ENCODE peak calls at places on chromosomes 1 and 21, in seven cellular contexts. M, V, K, N, I, D and Y are unnamed samples.

GRCh38 chr21:26801524-26801923 is 43.7 kb downstream of the ADAMTS1 start:
- DNase-seq in M (no peak), V (no peak), K (no peak), N (peak), I (no peak), D (no peak), Y (no peak)

GRCh38 chr1:904271-904950 is 19.3 kb upstream of the SAMD11 start:
- DNase-seq in M (peak), V (peak), K (peak), N (peak), I (peak), D (peak), Y (peak)

GRCh38 chr1:162397039-162397448 is 14.9 kb downstream of the SH2D1B start:
- DNase-seq in M (no peak), V (no peak), K (no peak), N (no peak), I (no peak), D (no peak), Y (no peak)

GRCh38 chr1:30507391-30508174 is 215.8 kb downstream of the MATN1 start:
- DNase-seq in M (no peak), V (no peak), K (no peak), N (no peak), I (no peak), D (no peak), Y (no peak)

GRCh38 chr1:6447818-6448748 is 17.9 kb downstream of the TNFRSF25 start:
- DNase-seq in M (peak), V (peak), K (peak), N (peak), I (peak), D (peak), Y (peak)

GRCh38 chr1:101929343-101929742 is 67.4 kb downstream of the OLFM3 start:
- DNase-seq in M (no peak), V (no peak), K (no peak), N (no peak), I (no peak), D (no peak), Y (no peak)

GRCh38 chr1:224353975-224354930 is 2.4 kb upstream of the CNIH4 start:
- DNase-seq in M (no peak), V (no peak), K (no peak), N (peak), I (no peak), D (no peak), Y (no peak)

GRCh38 chr1:234970731-234971476 is 157.7 kb downstream of the TOMM20 start:
- DNase-seq in M (no peak), V (no peak), K (no peak), N (peak), I (peak), D (peak), Y (peak)

GRCh38 chr1:223886516-223886921 is 40.8 kb upstream of the TP53BP2 start:
- DNase-seq in M (no peak), V (no peak), K (no peak), N (peak), I (no peak), D (peak), Y (no peak)

GRCh38 chr1:9811239-9811966 is 12.4 kb downstream of the CLSTN1 start:
- DNase-seq in M (no peak), V (no peak), K (no peak), N (no peak), I (no peak), D (no peak), Y (no peak)
- H3K4me2 ChIP-seq in M (no peak), V (no peak), K (no peak), N (peak), I (no peak), D (no peak), Y (no peak)

DNA sequence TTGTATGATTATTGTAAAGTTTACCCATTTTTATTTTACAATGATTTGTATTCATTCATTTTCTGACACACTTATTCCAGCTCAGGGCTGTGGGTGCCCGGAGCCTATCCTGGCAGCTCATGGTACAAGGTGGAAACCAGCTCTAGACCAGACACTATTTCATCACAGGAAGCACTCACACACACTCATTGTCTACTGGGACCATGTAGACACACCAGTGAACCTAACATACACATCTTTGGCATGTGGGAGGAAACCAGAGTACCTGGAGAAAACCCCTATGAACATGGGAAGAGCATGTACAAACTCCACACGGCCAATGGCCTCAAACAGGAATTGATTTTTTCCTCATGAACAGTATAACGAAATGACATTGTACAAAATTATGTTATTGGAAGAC is 2.4 kb downstream of the DTL start:
- DNase-seq in M (peak), V (no peak), K (no peak), N (no peak), I (no peak), D (no peak), Y (no peak)
- TF ChIP-seq EZH2phosphoT487 in M (no peak), V (no peak), K (no peak), N (no peak), I (no peak), D (no peak), Y (no peak)

DNA sequence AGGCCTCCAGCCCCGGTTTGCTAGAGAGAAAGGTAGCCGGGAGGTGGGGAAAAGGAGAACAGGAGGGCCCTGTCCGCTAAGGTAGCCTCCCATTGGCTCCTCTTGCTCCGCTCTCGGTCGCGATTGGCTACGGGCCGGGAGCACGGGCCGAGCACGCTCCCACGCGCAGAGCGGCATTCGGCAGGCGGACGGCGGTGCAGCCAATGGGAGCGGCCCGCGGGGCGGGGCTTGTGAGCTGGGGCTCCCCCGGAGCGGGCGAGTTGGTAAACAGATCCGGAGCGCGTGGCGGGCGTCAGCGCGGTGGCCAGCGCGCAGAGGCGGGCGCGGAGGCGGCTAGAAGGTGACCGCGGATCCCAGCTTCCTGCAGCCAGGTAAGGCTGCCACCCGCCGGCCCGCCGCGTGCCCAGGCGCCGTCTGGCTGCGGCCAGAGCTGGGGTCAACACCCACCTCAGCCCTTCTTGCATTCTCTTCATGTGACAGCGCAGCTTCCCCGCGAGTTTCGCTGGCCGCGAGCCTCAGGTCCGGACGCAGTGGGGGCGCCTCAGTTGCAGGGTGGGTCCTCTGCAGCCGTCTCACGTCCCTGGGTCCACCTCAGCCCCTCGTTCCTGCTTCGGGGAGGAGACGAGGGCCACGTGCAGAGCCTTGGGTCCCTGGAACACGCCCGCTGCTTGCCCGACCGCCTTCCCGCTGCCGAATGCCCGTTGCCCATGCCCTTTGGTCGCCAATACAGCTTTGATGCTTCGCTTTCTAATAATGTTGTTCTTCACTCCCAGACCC is at the start of gene COQ8A:
- DNase-seq in M (peak), V (peak), K (peak), N (peak), I (peak), D (peak), Y (peak)
- TF ChIP-seq CTCF in M (no peak), V (no peak), K (no peak), N (no peak), I (no peak), D (no peak), Y (no peak)

DNA sequence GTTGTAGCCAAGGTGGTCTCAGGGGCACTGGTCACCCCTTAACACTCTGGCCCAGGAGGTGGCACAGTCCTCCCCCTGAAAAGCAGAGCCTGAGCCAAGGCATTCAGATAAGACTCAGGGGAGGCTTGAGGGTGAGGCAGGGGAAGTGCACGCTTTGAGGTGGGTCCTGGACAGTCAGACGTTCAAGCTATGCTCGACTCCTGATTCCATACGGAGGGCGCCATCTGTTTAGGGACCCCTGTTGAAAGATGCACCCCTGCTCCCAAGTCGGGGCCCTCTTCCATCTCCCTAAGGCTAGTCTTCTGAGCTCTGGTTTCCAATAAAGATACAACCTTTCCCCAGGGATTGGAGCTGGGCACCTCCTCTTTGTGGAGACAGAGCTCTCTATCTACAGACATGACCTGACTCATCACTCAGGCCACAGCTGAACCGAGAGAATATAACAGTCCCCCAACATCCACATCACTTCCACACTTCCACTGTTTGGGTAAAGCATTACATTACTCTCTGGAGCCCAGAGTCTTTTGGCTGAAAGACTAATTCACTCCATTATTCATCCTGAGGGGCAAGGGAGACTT is 13.1 kb upstream of the CHI3L1 start:
- DNase-seq in M (no peak), V (no peak), K (no peak), N (no peak), I (no peak), D (no peak), Y (no peak)
- H3K4me2 ChIP-seq in M (no peak), V (no peak), K (no peak), N (peak), I (no peak), D (no peak), Y (no peak)

GRCh38 chr1:226877669-226878068 is 7.3 kb downstream of the PSEN2 start:
- DNase-seq in M (no peak), V (no peak), K (no peak), N (no peak), I (no peak), D (no peak), Y (no peak)

GRCh38 chr1:226874579-226875425 is 4.4 kb downstream of the PSEN2 start:
- DNase-seq in M (no peak), V (no peak), K (no peak), N (no peak), I (no peak), D (no peak), Y (no peak)

GRCh38 chr1:226872455-226872854 is 2.0 kb downstream of the PSEN2 start:
- DNase-seq in M (no peak), V (no peak), K (no peak), N (peak), I (no peak), D (peak), Y (no peak)

GRCh38 chr1:226873771-226874578 is 3.6 kb downstream of the PSEN2 start:
- DNase-seq in M (no peak), V (no peak), K (no peak), N (peak), I (no peak), D (no peak), Y (no peak)

DNA sequence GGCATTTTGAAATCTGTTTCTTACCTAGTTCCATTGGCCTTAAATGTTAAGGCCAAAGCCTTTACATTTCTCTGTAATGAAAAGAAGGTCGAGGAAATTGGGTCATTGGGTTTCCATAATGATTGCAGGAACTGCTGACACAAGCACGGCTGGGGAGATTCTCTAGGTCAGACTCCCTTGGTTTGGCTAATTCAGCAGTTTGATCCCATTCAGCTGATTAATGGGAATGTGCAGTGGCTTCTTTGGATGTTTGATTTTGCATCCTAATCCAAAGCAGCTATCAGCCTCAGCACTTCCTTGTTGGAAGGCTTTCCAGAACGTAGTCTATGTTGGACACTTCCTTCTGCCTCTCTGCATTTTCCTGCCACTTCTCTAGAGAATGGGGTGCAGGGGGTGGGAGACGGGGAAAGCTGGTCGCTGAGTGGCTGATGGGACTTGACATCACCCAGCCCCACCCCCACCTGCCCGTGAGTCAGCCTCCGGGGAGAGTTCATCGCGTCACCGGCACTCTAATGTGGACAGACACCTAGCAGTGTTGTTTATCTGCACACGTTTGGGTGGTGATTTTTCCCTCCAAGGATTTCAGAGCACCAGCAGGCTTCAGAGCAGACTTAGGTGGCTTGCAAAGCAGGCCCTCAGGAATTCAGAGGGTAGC is 5.4 kb downstream of the PSEN2 start:
- DNase-seq in M (no peak), V (no peak), K (peak), N (peak), I (peak), D (peak), Y (peak)
- TF ChIP-seq EZH2phosphoT487 in M (no peak), V (no peak), K (no peak), N (no peak), I (no peak), D (no peak), Y (no peak)

DNA sequence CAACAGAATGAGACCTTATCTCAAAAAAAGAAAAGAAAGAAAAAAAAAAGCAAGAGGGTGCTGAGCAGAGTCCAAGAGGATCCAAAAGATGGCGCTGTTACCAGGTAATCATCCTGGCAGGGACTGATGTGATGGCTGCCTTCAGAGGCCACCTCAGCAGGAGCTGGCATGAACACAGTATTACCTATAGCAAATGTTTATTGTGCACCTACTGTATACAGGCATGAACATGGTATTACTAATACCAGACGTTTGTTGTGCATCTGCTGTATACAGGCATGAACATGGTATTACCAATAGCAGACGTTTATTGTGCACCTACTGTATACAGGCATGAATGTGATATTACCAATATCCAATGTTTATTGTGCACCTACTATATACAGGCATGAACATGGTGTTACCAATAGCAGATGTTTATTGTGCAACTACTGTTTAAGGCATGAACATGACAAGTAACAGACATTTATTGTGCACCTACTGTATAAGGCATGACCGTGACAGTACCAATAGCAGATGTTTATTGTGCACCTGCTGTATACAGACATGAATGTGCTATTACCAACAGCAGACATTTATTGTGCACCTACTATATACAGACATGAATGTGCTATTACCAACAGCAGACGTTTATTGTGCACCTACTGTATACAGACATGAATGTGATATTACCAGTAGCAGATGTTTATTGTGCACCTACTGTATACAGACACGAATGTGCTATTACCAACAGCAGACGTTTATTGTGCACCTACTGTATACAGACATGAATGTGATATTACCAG is 115.1 kb upstream of the TMEM51 start:
- DNase-seq in M (peak), V (peak), K (peak), N (peak), I (peak), D (peak), Y (peak)
- TF ChIP-seq CTCF in M (peak), V (peak), K (peak), N (peak), I (peak), D (peak), Y (peak)

GRCh38 chr1:160579216-160579701 is at the start of gene CD84:
- DNase-seq in M (peak), V (no peak), K (no peak), N (no peak), I (no peak), D (no peak), Y (no peak)

GRCh38 chr1:160578175-160578693 is 1.1 kb downstream of the CD84 start:
- DNase-seq in M (peak), V (no peak), K (no peak), N (no peak), I (no peak), D (no peak), Y (no peak)

GRCh38 chr1:160580208-160580812 is 1.0 kb upstream of the CD84 start:
- DNase-seq in M (peak), V (peak), K (no peak), N (no peak), I (no peak), D (no peak), Y (no peak)

GRCh38 chr1:160577661-160578060 is 1.6 kb downstream of the CD84 start:
- DNase-seq in M (no peak), V (peak), K (no peak), N (no peak), I (no peak), D (no peak), Y (no peak)

GRCh38 chr1:160578694-160579191 is 553 bp downstream of the CD84 start:
- DNase-seq in M (no peak), V (no peak), K (no peak), N (no peak), I (no peak), D (no peak), Y (no peak)
- H3K4me2 ChIP-seq in M (peak), V (no peak), K (no peak), N (no peak), I (no peak), D (no peak), Y (no peak)

GRCh38 chr1:61313906-61314422 is 231.6 kb downstream of the NFIA start:
- DNase-seq in M (no peak), V (no peak), K (no peak), N (no peak), I (no peak), D (no peak), Y (peak)
- TF ChIP-seq EZH2phosphoT487 in M (no peak), V (no peak), K (no peak), N (no peak), I (no peak), D (no peak), Y (no peak)

GRCh38 chr1:84603941-84604830 is 29.9 kb upstream of the CTBS start:
- DNase-seq in M (no peak), V (peak), K (peak), N (peak), I (peak), D (peak), Y (peak)
- TF ChIP-seq CTCF in M (no peak), V (peak), K (peak), N (no peak), I (peak), D (peak), Y (peak)

DNA sequence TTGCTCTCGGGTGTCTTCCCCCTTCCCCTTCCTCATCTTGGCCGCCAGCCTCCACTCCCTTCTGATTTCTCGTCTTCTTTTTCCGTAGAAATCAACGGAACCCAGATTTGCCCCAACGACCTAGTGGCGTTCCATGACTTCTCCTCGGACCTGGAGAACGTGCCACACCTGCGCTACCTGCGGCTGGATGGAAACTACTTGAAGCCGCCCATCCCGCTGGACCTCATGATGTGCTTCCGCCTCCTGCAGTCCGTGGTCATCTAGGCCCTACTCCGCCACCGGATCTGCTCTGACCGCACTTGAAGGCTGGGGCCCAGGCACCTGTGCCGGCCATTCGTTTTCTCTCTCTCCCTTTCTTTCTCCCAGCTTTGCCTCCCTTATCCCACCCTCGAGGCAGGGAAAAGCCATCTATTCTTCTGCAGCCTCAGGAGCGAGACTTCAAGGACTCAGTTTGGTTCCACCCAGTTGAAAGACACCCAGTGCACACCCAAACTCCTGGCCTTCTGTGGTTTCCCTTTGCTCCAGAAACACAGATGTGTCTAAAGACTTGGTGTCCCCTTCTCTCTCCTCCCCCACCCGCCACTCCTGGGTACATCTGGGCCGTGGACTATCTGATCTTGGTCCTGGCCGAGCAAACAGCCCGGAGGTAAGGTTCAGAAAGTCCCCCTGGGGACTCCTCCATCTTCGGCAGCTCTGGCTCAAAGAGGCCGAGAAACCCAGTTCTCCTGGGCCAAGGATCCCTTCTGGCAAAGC is 7.2 kb upstream of the OPTC start:
- DNase-seq in M (no peak), V (no peak), K (no peak), N (no peak), I (no peak), D (no peak), Y (no peak)
- H3K4me2 ChIP-seq in M (peak), V (peak), K (peak), N (peak), I (peak), D (no peak), Y (peak)